ENCODE peak calls at places on chromosomes 12 and 14, in nine cellular contexts. One of them, this sample, is unnamed.

GRCh38 chr12:10012630-10013330 is 2.4 kb downstream of the CLEC12B start:
- DNase-seq in cardiac fibroblast: no peak
- DNase-seq in AG10803: no peak
- DNase-seq in cardiac muscle cell: no peak
- DNase-seq in transverse colon: no peak
- DNase-seq in sigmoid colon: no peak
- DNase-seq in activated B cell treated with CpG ODN at 0.5 μM for 24 hours: no peak
- DNase-seq in A549: no peak
- DNase-seq in CD4-positive, alpha-beta T cell: no peak
- DNase-seq in this sample: no peak

GRCh38 chr12:25151476-25151875 is 43.5 kb downstream of the DNAI7 start:
- DNase-seq in sigmoid colon: peak
- DNase-seq in CD4-positive, alpha-beta T cell: no peak
- DNase-seq in activated B cell treated with CpG ODN at 0.5 μM for 24 hours: no peak
- DNase-seq in transverse colon: peak
- DNase-seq in cardiac fibroblast: peak
- DNase-seq in cardiac muscle cell: peak
- DNase-seq in AG10803: peak
- DNase-seq in A549: peak
- DNase-seq in this sample: no peak

GRCh38 chr12:122503147-122503751 is 2.5 kb upstream of the ZCCHC8 start:
- DNase-seq in AG10803: no peak
- DNase-seq in activated B cell treated with CpG ODN at 0.5 μM for 24 hours: no peak
- DNase-seq in CD4-positive, alpha-beta T cell: no peak
- DNase-seq in sigmoid colon: no peak
- DNase-seq in cardiac fibroblast: no peak
- DNase-seq in A549: no peak
- DNase-seq in transverse colon: no peak
- DNase-seq in cardiac muscle cell: no peak
- DNase-seq in this sample: no peak

GRCh38 chr12:39236994-39237393 is 205.9 kb downstream of the KIF21A start:
- DNase-seq in CD4-positive, alpha-beta T cell: no peak
- DNase-seq in activated B cell treated with CpG ODN at 0.5 μM for 24 hours: no peak
- DNase-seq in AG10803: peak
- DNase-seq in transverse colon: no peak
- DNase-seq in sigmoid colon: no peak
- DNase-seq in A549: peak
- DNase-seq in cardiac muscle cell: no peak
- DNase-seq in cardiac fibroblast: peak
- DNase-seq in this sample: no peak

GRCh38 chr14:104968541-104969401 is 9.4 kb downstream of the AHNAK2 start:
- DNase-seq in cardiac fibroblast: peak
- DNase-seq in A549: peak
- DNase-seq in sigmoid colon: peak
- DNase-seq in CD4-positive, alpha-beta T cell: no peak
- DNase-seq in transverse colon: no peak
- DNase-seq in AG10803: peak
- DNase-seq in activated B cell treated with CpG ODN at 0.5 μM for 24 hours: no peak
- DNase-seq in cardiac muscle cell: no peak
- DNase-seq in this sample: no peak

GRCh38 chr12:4664111-4664510 is 15.2 kb downstream of the NDUFA9 start:
- DNase-seq in cardiac fibroblast: peak
- DNase-seq in transverse colon: no peak
- DNase-seq in cardiac muscle cell: no peak
- DNase-seq in A549: no peak
- DNase-seq in AG10803: peak
- DNase-seq in sigmoid colon: no peak
- DNase-seq in activated B cell treated with CpG ODN at 0.5 μM for 24 hours: no peak
- DNase-seq in CD4-positive, alpha-beta T cell: no peak
- DNase-seq in this sample: no peak

GRCh38 chr14:90758959-90759358 is 57.3 kb downstream of the TTC7B start:
- DNase-seq in activated B cell treated with CpG ODN at 0.5 μM for 24 hours: no peak
- DNase-seq in A549: no peak
- DNase-seq in AG10803: peak
- DNase-seq in CD4-positive, alpha-beta T cell: no peak
- DNase-seq in cardiac fibroblast: peak
- DNase-seq in sigmoid colon: peak
- DNase-seq in transverse colon: peak
- DNase-seq in cardiac muscle cell: no peak
- DNase-seq in this sample: no peak

GRCh38 chr14:71478542-71478941 is 453.7 kb upstream of the RGS6 start:
- DNase-seq in A549: no peak
- DNase-seq in activated B cell treated with CpG ODN at 0.5 μM for 24 hours: no peak
- DNase-seq in AG10803: peak
- DNase-seq in cardiac muscle cell: no peak
- DNase-seq in transverse colon: no peak
- DNase-seq in sigmoid colon: no peak
- DNase-seq in CD4-positive, alpha-beta T cell: no peak
- DNase-seq in cardiac fibroblast: peak
- DNase-seq in this sample: no peak

GRCh38 chr14:58746701-58747100 is 108.9 kb downstream of the DACT1 start:
- DNase-seq in cardiac muscle cell: no peak
- DNase-seq in A549: no peak
- DNase-seq in transverse colon: no peak
- DNase-seq in AG10803: no peak
- DNase-seq in cardiac fibroblast: no peak
- DNase-seq in activated B cell treated with CpG ODN at 0.5 μM for 24 hours: no peak
- DNase-seq in CD4-positive, alpha-beta T cell: no peak
- DNase-seq in sigmoid colon: no peak
- DNase-seq in this sample: no peak

GRCh38 chr12:72072613-72073212 is 134.1 kb downstream of the TPH2 start:
- DNase-seq in AG10803: no peak
- DNase-seq in transverse colon: no peak
- DNase-seq in cardiac muscle cell: peak
- DNase-seq in activated B cell treated with CpG ODN at 0.5 μM for 24 hours: no peak
- DNase-seq in sigmoid colon: no peak
- DNase-seq in A549: no peak
- DNase-seq in CD4-positive, alpha-beta T cell: no peak
- DNase-seq in cardiac fibroblast: no peak
- DNase-seq in this sample: no peak

GRCh38 chr12:108060910-108061309 is 68.2 kb upstream of the WSCD2 start:
- DNase-seq in AG10803: no peak
- DNase-seq in cardiac muscle cell: no peak
- DNase-seq in sigmoid colon: no peak
- DNase-seq in transverse colon: no peak
- DNase-seq in activated B cell treated with CpG ODN at 0.5 μM for 24 hours: no peak
- DNase-seq in cardiac fibroblast: no peak
- DNase-seq in A549: no peak
- DNase-seq in CD4-positive, alpha-beta T cell: no peak
- DNase-seq in this sample: no peak

GRCh38 chr12:108065061-108065460 is 64.0 kb upstream of the WSCD2 start:
- DNase-seq in AG10803: no peak
- DNase-seq in A549: no peak
- DNase-seq in activated B cell treated with CpG ODN at 0.5 μM for 24 hours: no peak
- DNase-seq in cardiac fibroblast: no peak
- DNase-seq in sigmoid colon: no peak
- DNase-seq in CD4-positive, alpha-beta T cell: no peak
- DNase-seq in cardiac muscle cell: no peak
- DNase-seq in transverse colon: no peak
- DNase-seq in this sample: no peak

GRCh38 chr12:108060054-108060453 is 69.0 kb upstream of the WSCD2 start:
- DNase-seq in cardiac muscle cell: no peak
- DNase-seq in activated B cell treated with CpG ODN at 0.5 μM for 24 hours: no peak
- DNase-seq in AG10803: no peak
- DNase-seq in sigmoid colon: no peak
- DNase-seq in CD4-positive, alpha-beta T cell: no peak
- DNase-seq in transverse colon: no peak
- DNase-seq in A549: no peak
- DNase-seq in cardiac fibroblast: no peak
- DNase-seq in this sample: no peak

GRCh38 chr12:108066583-108067234 is 62.4 kb upstream of the WSCD2 start:
- DNase-seq in transverse colon: no peak
- DNase-seq in cardiac muscle cell: no peak
- DNase-seq in cardiac fibroblast: no peak
- DNase-seq in A549: peak
- DNase-seq in AG10803: no peak
- DNase-seq in activated B cell treated with CpG ODN at 0.5 μM for 24 hours: no peak
- DNase-seq in sigmoid colon: no peak
- DNase-seq in CD4-positive, alpha-beta T cell: no peak
- DNase-seq in this sample: no peak

GRCh38 chr12:108063192-108063591 is 65.9 kb upstream of the WSCD2 start:
- DNase-seq in sigmoid colon: no peak
- DNase-seq in cardiac fibroblast: peak
- DNase-seq in cardiac muscle cell: peak
- DNase-seq in CD4-positive, alpha-beta T cell: no peak
- DNase-seq in A549: peak
- DNase-seq in transverse colon: no peak
- DNase-seq in AG10803: peak
- DNase-seq in activated B cell treated with CpG ODN at 0.5 μM for 24 hours: no peak
- DNase-seq in this sample: no peak
- TF ChIP-seq CTCF in sigmoid colon: no peak
- TF ChIP-seq CTCF in cardiac fibroblast: peak
- TF ChIP-seq CTCF in cardiac muscle cell: peak
- TF ChIP-seq CTCF in CD4-positive, alpha-beta T cell: no peak
- TF ChIP-seq CTCF in A549: no peak
- TF ChIP-seq CTCF in transverse colon: no peak
- TF ChIP-seq CTCF in AG10803: peak
- TF ChIP-seq CTCF in activated B cell treated with CpG ODN at 0.5 μM for 24 hours: no peak
- TF ChIP-seq CTCF in this sample: peak

DNA sequence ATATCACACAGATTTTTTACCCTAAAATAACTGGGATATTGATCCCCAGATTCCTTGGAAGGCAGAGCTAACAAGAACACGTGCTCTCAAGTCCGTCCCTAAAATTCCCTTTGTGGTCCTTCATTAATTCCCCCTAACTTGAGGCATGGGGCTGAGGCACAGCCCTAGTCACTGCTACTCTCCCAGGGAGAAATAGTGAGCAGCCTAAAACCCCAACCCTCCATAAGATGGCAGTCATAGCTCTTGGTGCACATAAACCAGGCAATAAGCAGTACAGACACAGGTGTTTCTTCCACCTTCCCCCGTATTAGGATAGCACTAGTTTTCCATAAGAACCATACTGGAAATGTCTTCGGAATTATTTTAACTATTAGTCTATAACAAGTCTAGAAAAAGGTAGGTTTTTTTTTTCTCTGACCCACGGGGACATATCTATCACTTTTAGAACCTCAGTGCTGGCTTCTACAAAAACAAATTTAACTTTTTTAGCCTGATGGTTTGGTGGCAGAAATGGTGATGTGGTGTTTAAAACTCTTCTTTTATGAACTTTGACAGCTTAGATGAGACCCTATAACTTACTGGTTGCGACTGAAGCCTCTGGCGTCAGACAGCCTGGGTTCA is 3.1 kb upstream of the ARHGEF40 start:
- DNase-seq in cardiac muscle cell: no peak
- DNase-seq in activated B cell treated with CpG ODN at 0.5 μM for 24 hours: no peak
- DNase-seq in transverse colon: no peak
- DNase-seq in sigmoid colon: no peak
- DNase-seq in CD4-positive, alpha-beta T cell: no peak
- DNase-seq in AG10803: no peak
- DNase-seq in cardiac fibroblast: no peak
- DNase-seq in A549: peak
- DNase-seq in this sample: no peak
- TF ChIP-seq CTCF in cardiac muscle cell: peak
- TF ChIP-seq CTCF in activated B cell treated with CpG ODN at 0.5 μM for 24 hours: no peak
- TF ChIP-seq CTCF in transverse colon: no peak
- TF ChIP-seq CTCF in sigmoid colon: no peak
- TF ChIP-seq CTCF in CD4-positive, alpha-beta T cell: peak
- TF ChIP-seq CTCF in AG10803: peak
- TF ChIP-seq CTCF in cardiac fibroblast: peak
- TF ChIP-seq CTCF in A549: peak
- TF ChIP-seq CTCF in this sample: peak

DNA sequence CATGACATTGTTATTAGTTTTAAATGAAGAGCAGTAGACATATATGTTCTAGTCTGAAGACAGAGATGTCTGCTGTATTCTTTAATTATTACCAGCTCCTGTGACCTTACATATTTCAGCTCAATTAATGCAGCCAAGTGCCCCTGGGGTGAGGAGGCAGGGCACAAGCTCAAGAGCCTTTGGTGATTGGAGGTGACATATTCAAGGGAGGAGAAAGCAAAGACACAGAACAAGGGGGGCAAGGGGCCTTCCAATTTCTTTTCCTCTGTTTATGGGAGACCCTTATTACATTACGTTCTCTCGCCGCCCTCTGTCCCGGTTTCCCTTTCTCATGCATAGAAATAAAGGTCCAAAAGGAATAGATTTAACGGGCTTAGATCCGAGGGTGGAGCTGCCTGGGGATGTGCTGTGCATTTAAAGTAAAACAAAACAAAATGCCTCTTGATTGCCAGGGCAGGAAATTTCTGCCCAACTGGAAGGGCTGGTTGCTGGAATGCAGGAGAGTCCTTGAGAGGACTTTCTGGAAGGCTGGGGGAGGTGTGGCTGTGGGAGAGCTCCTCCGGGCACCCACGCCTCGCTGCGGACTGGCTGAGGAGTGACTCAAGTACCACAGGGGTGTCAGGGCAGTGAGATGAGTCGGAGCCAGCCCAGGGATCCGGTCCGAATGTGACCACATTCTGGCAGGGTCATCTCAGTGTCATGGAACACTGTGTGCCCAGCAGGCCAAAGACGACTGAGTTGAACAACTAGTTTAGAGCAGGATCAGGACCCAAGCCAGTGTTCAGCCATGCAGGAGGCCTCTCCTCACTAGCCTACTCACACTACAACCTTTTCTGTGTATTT is 32.1 kb upstream of the GSG1 start:
- DNase-seq in activated B cell treated with CpG ODN at 0.5 μM for 24 hours: no peak
- DNase-seq in CD4-positive, alpha-beta T cell: no peak
- DNase-seq in transverse colon: no peak
- DNase-seq in A549: peak
- DNase-seq in AG10803: peak
- DNase-seq in cardiac muscle cell: peak
- DNase-seq in sigmoid colon: no peak
- DNase-seq in cardiac fibroblast: peak
- DNase-seq in this sample: no peak
- TF ChIP-seq CTCF in activated B cell treated with CpG ODN at 0.5 μM for 24 hours: no peak
- TF ChIP-seq CTCF in CD4-positive, alpha-beta T cell: no peak
- TF ChIP-seq CTCF in transverse colon: no peak
- TF ChIP-seq CTCF in A549: no peak
- TF ChIP-seq CTCF in AG10803: peak
- TF ChIP-seq CTCF in cardiac muscle cell: peak
- TF ChIP-seq CTCF in sigmoid colon: no peak
- TF ChIP-seq CTCF in cardiac fibroblast: no peak
- TF ChIP-seq CTCF in this sample: no peak

DNA sequence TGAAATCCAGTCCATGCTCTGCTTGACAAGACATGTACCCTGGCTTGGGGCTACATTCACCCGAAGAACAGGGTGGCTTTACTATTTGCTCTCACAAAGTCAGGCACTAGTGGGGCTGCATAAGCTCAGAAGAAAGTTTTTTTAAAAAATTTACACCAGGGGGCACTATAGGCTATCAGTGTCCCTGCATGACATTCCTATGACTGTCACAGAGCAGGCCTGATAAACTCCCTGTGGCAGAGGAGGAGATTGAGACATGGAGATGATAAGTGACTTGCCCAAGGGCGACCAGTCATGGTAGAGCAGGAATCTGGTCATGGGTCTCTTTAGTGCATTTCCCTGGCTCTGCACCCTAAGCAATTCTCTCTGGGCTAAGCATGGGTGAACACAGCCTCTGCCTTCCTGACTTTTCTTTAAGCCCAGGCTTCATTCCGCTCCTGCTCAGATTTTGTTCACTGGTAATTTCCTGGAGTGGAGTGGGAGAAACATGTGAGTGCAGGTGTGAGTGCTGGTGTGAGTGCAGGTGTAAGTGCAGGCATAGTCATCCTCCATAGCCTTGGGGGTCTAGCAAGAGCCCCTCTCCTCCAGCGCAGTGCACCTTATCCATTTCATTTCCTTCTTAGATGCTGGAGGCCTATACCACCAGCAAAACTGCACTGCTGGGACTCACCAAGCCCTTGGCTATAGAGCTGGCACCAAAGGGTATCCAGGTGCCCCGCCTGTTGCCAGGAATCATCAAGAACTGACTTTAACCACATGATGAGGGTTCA is 91.6 kb downstream of the DHRS2 start:
- DNase-seq in sigmoid colon: no peak
- DNase-seq in activated B cell treated with CpG ODN at 0.5 μM for 24 hours: no peak
- DNase-seq in AG10803: peak
- DNase-seq in A549: peak
- DNase-seq in cardiac fibroblast: peak
- DNase-seq in transverse colon: no peak
- DNase-seq in cardiac muscle cell: peak
- DNase-seq in CD4-positive, alpha-beta T cell: no peak
- DNase-seq in this sample: no peak
- TF ChIP-seq CTCF in sigmoid colon: peak
- TF ChIP-seq CTCF in activated B cell treated with CpG ODN at 0.5 μM for 24 hours: no peak
- TF ChIP-seq CTCF in AG10803: peak
- TF ChIP-seq CTCF in A549: peak
- TF ChIP-seq CTCF in cardiac fibroblast: peak
- TF ChIP-seq CTCF in transverse colon: peak
- TF ChIP-seq CTCF in cardiac muscle cell: peak
- TF ChIP-seq CTCF in CD4-positive, alpha-beta T cell: no peak
- TF ChIP-seq CTCF in this sample: peak